ENCODE peak calls at places on chromosomes 6 and 20, in seven cellular contexts. Z is effector memory CD4-positive, alpha-beta T cell; W is psoas muscle; S is A549; K is RWPE1; C is Peyer's patch; U is vagina. N is an unnamed sample.
A peak's percentile ranks its signal among the peaks of the same experiment; 100 is the strongest.

GRCh38 chr6:118968416-118968815 is 33.5 kb upstream of the MCM9 start:
- DNase-seq in U (no peak), C (no peak), S (peak; percentile 20), K (no peak), W (no peak), Z (no peak), N (peak; percentile 37)

GRCh38 chr20:51345601-51346101 is 196.9 kb downstream of the NFATC2 start:
- DNase-seq in U (no peak), Z (no peak), S (peak; percentile 60), C (no peak), K (peak; percentile 98), W (no peak), N (peak; percentile 75)

GRCh38 chr20:32289661-32290431 is 12.4 kb downstream of the KIF3B start:
- DNase-seq in W (no peak), K (no peak), Z (no peak), C (peak; percentile 75), U (no peak), S (peak; percentile 44), N (no peak)

GRCh38 chr20:47664744-47665143 is 120.5 kb downstream of the SULF2 start:
- DNase-seq in U (no peak), S (no peak), C (peak; percentile 37), K (no peak), Z (no peak), W (no peak), N (no peak)

GRCh38 chr20:41029150-41029872 is 689 bp downstream of the TOP1 start:
- DNase-seq in Z (no peak), K (peak; percentile 69), U (no peak), S (peak; percentile 19), W (peak; percentile 61), C (peak; percentile 66), N (no peak)

GRCh38 chr6:71333700-71334099 is 45.1 kb downstream of the OGFRL1 start:
- DNase-seq in U (no peak), S (peak; percentile 65), W (no peak), C (no peak), Z (no peak), K (peak; percentile 39), N (peak; percentile 74)

GRCh38 chr20:49475292-49475691 is 7.2 kb downstream of the KCNB1 start:
- DNase-seq in Z (no peak), U (no peak), C (no peak), S (no peak), W (no peak), K (no peak), N (no peak)

GRCh38 chr6:117399924-117400323 is 25.8 kb downstream of the ROS1 start:
- DNase-seq in C (no peak), W (no peak), K (peak; percentile 8), S (peak; percentile 10), U (no peak), Z (no peak), N (peak; percentile 41)

GRCh38 chr6:87700729-87701675 is 1.0 kb downstream of the AKIRIN2 start:
- DNase-seq in Z (peak; percentile 13), W (peak; percentile 58), C (peak; percentile 65), K (peak; percentile 63), U (no peak), S (peak; percentile 63), N (peak; percentile 83)

GRCh38 chr6:14658030-14658429 is 540.5 kb downstream of the CD83 start:
- DNase-seq in Z (no peak), C (no peak), U (no peak), K (no peak), W (no peak), S (no peak), N (no peak)

GRCh38 chr6:109237082-109237985 is 142.0 kb downstream of the CEP57L1 start:
- DNase-seq in W (no peak), K (no peak), Z (no peak), U (no peak), C (no peak), S (no peak), N (peak; percentile 31)
- H3K27ac ChIP-seq in W (no peak overlapping the region), K (no peak overlapping the region), Z (no peak overlapping the region), U (no peak overlapping the region), C (peak overlapping the region; percentile 46), S (no peak overlapping the region), N (peak overlapping the region; percentile 37)

GRCh38 chr6:16933532-16933931 is 168.3 kb upstream of the STMND1 start:
- DNase-seq in K (no peak), W (no peak), Z (no peak), S (no peak), C (no peak), U (no peak), N (no peak)

GRCh38 chr6:16929814-16930213 is 168.6 kb upstream of the ATXN1 start:
- DNase-seq in W (no peak), S (no peak), K (no peak), Z (no peak), C (no peak), U (no peak), N (peak; percentile 17)

GRCh38 chr6:16927205-16927604 is 165.9 kb upstream of the ATXN1 start:
- DNase-seq in U (no peak), Z (no peak), S (no peak), C (no peak), K (no peak), W (no peak), N (no peak)

GRCh38 chr6:16925461-16925860 is 164.2 kb upstream of the ATXN1 start:
- DNase-seq in K (no peak), Z (no peak), U (no peak), W (no peak), C (no peak), S (no peak), N (no peak)

GRCh38 chr6:16930432-16930831 is 169.2 kb upstream of the ATXN1 start:
- DNase-seq in K (no peak), Z (no peak), C (no peak), S (no peak), U (no peak), W (no peak), N (no peak)
- H3K27ac ChIP-seq in K (no peak overlapping the region), Z (no peak overlapping the region), C (no peak overlapping the region), S (no peak overlapping the region), U (no peak overlapping the region), W (no peak overlapping the region), N (no peak overlapping the region)

GRCh38 chr20:3804781-3805180 is 8.7 kb downstream of the CDC25B start:
- DNase-seq in Z (no peak), C (no peak), W (peak; percentile 26), K (no peak), U (no peak), S (no peak), N (no peak)
- H3K27ac ChIP-seq in Z (no peak overlapping the region), C (peak overlapping the region; percentile 95), W (peak overlapping the region; percentile 86), K (peak overlapping the region; percentile 100), U (peak overlapping the region; percentile 95), S (peak overlapping the region; percentile 95), N (no peak overlapping the region)

DNA sequence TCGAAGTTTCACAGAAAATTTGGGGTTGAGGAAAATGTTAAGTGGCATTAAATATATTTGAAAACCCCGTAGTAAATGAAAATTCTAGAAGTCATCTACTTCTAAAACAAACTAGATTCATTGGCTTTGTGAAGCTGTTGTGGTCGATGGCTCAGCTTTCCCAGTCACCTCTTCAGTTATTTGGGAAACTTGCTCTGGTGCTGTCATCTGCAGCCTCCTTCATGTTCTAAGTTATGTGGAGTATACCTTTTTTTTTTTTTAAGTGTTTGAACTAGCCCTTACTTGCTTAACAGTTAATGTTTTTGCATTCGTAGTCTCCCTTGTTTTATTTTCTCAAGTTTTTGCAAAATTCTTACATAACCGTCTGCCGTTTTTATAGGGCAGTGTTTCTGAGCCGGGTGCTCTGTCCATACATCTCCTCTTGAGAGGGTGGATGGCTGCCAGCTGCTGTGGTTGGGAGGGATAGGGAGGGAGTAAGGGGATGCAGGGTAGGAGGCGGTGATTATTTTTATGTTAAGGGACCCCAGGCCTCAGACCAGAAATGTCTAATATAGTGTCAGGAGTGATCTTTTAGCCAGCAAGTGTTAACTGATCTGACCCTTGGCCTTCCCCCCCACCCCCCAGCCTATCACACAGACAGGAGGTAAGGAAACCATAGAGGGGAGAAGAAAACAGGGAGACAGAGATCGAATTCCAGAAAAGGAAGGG is 7.1 kb downstream of the RREB1 start:
- DNase-seq in U (no peak), Z (no peak), W (no peak), K (no peak), C (no peak), S (no peak), N (no peak)
- H3K27ac ChIP-seq in U (peak overlapping the region; percentile 49), Z (no peak overlapping the region), W (peak overlapping the region; percentile 81), K (peak overlapping the region; percentile 62), C (peak overlapping the region; percentile 65), S (no peak overlapping the region), N (no peak overlapping the region)